ENCODE peak calls at places on chromosomes 6 and 20, in seven cellular contexts. V, I, J, K, E, R and Y are unnamed samples.

GRCh38 chr6:158517581-158517980 is 42.3 kb upstream of the TMEM181 start:
- DNase-seq in V (no peak), I (no peak), J (no peak), K (no peak), E (no peak), R (no peak), Y (no peak)

GRCh38 chr6:2126351-2126750 is 119.1 kb downstream of the GMDS start:
- DNase-seq in V (no peak), I (no peak), J (no peak), K (no peak), E (no peak), R (no peak), Y (no peak)

GRCh38 chr6:31651602-31652191 is 764 bp downstream of the BAG6 start:
- DNase-seq in V (no peak), I (no peak), J (no peak), K (peak), E (no peak), R (no peak), Y (peak)

GRCh38 chr6:167349816-167350215 is 24.9 kb downstream of the TTLL2 start:
- DNase-seq in V (no peak), I (no peak), J (no peak), K (no peak), E (no peak), R (no peak), Y (no peak)

GRCh38 chr6:163181666-163182180 is 232.8 kb upstream of the QKI start:
- DNase-seq in V (no peak), I (no peak), J (no peak), K (no peak), E (no peak), R (no peak), Y (no peak)

GRCh38 chr6:7391244-7391643 is 1.6 kb downstream of the RIOK1 start:
- DNase-seq in V (no peak), I (no peak), J (no peak), K (no peak), E (no peak), R (no peak), Y (no peak)

GRCh38 chr20:25039697-25040437 is 18.1 kb downstream of the ACSS1 start:
- DNase-seq in V (peak), I (no peak), J (no peak), K (peak), E (peak), R (peak), Y (peak)

GRCh38 chr6:25331085-25331685 is 52.0 kb downstream of the CARMIL1 start:
- DNase-seq in V (peak), I (no peak), J (no peak), K (peak), E (no peak), R (no peak), Y (no peak)

GRCh38 chr6:66103354-66103753 is 396.3 kb upstream of the EYS start:
- DNase-seq in V (no peak), I (no peak), J (no peak), K (no peak), E (no peak), R (no peak), Y (no peak)

GRCh38 chr6:156741287-156742073 is 35.7 kb upstream of the ARID1B start:
- DNase-seq in V (no peak), I (no peak), J (no peak), K (no peak), E (no peak), R (no peak), Y (no peak)

GRCh38 chr6:35302604-35303218 is 5.1 kb downstream of the DEF6 start:
- DNase-seq in V (peak), I (peak), J (peak), K (no peak), E (peak), R (peak), Y (peak)